ENCODE peak calls at places on chromosomes 1 and 21, in four cellular contexts. X is K562, L is GM12878, M is SK-N-SH. A is an unnamed sample.

GRCh38 chr1:171142451-171143121 is 42.5 kb upstream of the FMO2 start:
- DNase-seq in X (no peak), L (no peak), M (no peak), A (peak; percentile 54)

GRCh38 chr21:31500976-31501375 is 156.9 kb upstream of the TIAM1 start:
- DNase-seq in L (no peak), X (no peak), M (no peak), A (no peak)

GRCh38 chr1:203999618-204000017 is 73.3 kb upstream of the SOX13 start:
- DNase-seq in M (no peak), L (no peak), X (no peak), A (no peak)

GRCh38 chr21:34762761-34763160 is 94.0 kb downstream of the CLIC6 start:
- DNase-seq in M (no peak), X (no peak), L (no peak), A (no peak)

GRCh38 chr1:10815863-10816195 is 19.4 kb upstream of the CASZ1 start:
- DNase-seq in M (no peak), X (no peak), L (no peak), A (no peak)

GRCh38 chr1:5980314-5981008 is 11.8 kb downstream of the NPHP4 start:
- DNase-seq in L (no peak), X (peak; percentile 78), M (peak; percentile 84), A (no peak)

GRCh38 chr1:53048960-53049573 is 12.9 kb upstream of the PODN start:
- DNase-seq in M (no peak), X (no peak), L (no peak), A (no peak)

GRCh38 chr21:28333455-28334108 is 659.1 kb downstream of the LTN1 start:
- DNase-seq in X (no peak), L (no peak), M (no peak), A (no peak)

GRCh38 chr1:205453466-205453865 is 2.4 kb downstream of the BLACAT1 start:
- DNase-seq in X (no peak), M (no peak), L (no peak), A (no peak)

GRCh38 chr1:47995306-47996050 is 1.7 kb downstream of the TRABD2B start:
- DNase-seq in L (no peak), M (no peak), X (no peak), A (no peak)

GRCh38 chr1:227560393-227560792 is 3.0 kb upstream of the ZNF678 start:
- DNase-seq in X (no peak), M (no peak), L (no peak), A (no peak)

GRCh38 chr1:30912913-30913652 is 4.5 kb upstream of the SDC3 start:
- DNase-seq in M (peak; percentile 52), X (no peak), L (no peak), A (no peak)

GRCh38 chr1:208183977-208184901 is 59.9 kb downstream of the PLXNA2 start:
- DNase-seq in M (no peak), L (no peak), X (peak; percentile 92), A (no peak)

GRCh38 chr1:62362952-62363325 is 43.7 kb upstream of the KANK4 start:
- DNase-seq in L (no peak), M (no peak), X (no peak), A (no peak)

GRCh38 chr1:46653405-46653853 is 14.7 kb downstream of the ATPAF1 start:
- DNase-seq in L (no peak), X (no peak), M (no peak), A (no peak)

GRCh38 chr1:203324103-203325003 is 19.0 kb downstream of the BTG2 start:
- DNase-seq in M (no peak), X (no peak), L (no peak), A (no peak)

GRCh38 chr1:7705048-7705907 is 65.8 kb upstream of the VAMP3 start:
- DNase-seq in M (peak; percentile 69), L (no peak), X (no peak), A (no peak)

GRCh38 chr1:226637147-226637935 is 88.8 kb downstream of the STUM start:
- DNase-seq in L (no peak), X (peak; percentile 76), M (no peak), A (no peak)

GRCh38 chr1:114088392-114089299 is 65.0 kb downstream of the SYT6 start:
- DNase-seq in X (peak; percentile 27), L (no peak), M (peak; percentile 27), A (no peak)
- TF ChIP-seq JUND in X (no peak), L (no peak), M (no peak), A (no peak)

GRCh38 chr21:42115136-42115683 is 44.1 kb downstream of the UMODL1 start:
- DNase-seq in X (no peak), M (no peak), L (no peak), A (no peak)

GRCh38 chr21:42114646-42115045 is 43.5 kb downstream of the UMODL1 start:
- DNase-seq in L (no peak), M (no peak), X (no peak), A (no peak)

GRCh38 chr21:42112223-42112622 is 41.1 kb downstream of the UMODL1 start:
- DNase-seq in M (no peak), X (no peak), L (no peak), A (no peak)

GRCh38 chr21:42112857-42113256 is 41.7 kb downstream of the UMODL1 start:
- DNase-seq in L (no peak), M (no peak), X (no peak), A (no peak)

GRCh38 chr21:42113926-42114409 is 42.9 kb downstream of the UMODL1 start:
- DNase-seq in M (no peak), L (no peak), X (no peak), A (peak; percentile 55)
- TF ChIP-seq JUND in M (no peak), L (no peak), X (no peak), A (no peak)

GRCh38 chr1:17648457-17649145 is 106.5 kb upstream of the ACTL8 start:
- DNase-seq in L (no peak), X (no peak), M (no peak), A (no peak)

GRCh38 chr1:17645512-17645911 is 106.0 kb downstream of the ARHGEF10L start:
- DNase-seq in M (no peak), X (no peak), L (no peak), A (no peak)

GRCh38 chr1:17643861-17644703 is 104.6 kb downstream of the ARHGEF10L start:
- DNase-seq in L (no peak), M (no peak), X (no peak), A (no peak)

GRCh38 chr1:17649371-17650106 is 105.6 kb upstream of the ACTL8 start:
- DNase-seq in L (no peak), M (no peak), X (no peak), A (no peak)

DNA sequence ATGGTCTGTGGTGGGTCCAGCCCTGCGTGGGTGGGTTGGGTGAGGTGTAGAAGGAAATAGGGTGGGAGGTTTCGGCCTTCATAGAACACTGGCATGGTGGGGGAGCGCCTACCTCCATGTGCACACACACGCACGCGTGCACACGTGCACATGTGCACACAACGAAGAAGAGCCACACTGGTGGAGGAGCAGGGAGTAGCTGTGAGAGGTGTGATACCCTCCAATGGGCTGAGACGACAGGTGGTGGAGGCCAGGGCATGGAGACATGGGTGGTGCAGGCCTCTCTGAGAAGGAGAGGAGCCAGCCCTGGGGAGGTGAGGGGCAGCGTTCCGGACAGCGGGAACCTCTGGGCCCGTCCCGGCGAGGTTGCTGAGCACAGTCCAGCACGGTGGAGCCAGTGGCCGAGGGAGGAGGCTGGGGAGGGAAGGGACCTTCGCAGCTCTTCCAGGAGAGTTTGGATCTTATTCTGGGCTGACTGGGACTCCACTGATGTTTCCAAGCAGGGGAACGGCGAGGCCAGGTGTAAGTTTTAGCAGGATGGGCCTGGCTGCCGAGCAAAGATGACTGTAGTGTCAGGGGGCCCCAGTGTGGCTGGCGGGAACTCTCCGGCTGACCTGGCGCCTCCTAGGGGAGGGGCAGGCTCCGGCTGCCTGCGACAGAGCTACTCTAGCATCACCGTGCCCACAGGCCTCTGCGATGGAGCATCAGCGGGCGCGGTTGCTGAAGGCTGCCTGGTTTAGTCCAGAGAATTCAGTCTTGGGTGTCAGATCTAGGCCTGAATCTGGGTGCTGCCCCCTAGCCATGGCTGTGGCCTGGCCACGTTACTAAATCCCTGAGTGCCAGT is 107.2 kb downstream of the ARHGEF10L start:
- DNase-seq in M (no peak), X (peak; percentile 8), L (no peak), A (no peak)
- TF ChIP-seq JUND in M (no peak), X (no peak), L (no peak), A (no peak)

GRCh38 chr1:169250022-169250421 is 117.6 kb downstream of the NME7 start:
- DNase-seq in X (no peak), M (no peak), L (no peak), A (no peak)
- TF ChIP-seq JUND in X (no peak), M (no peak), L (no peak), A (no peak)

GRCh38 chr1:200022239-200022804 is 5.2 kb upstream of the NR5A2 start:
- DNase-seq in M (no peak), X (no peak), L (no peak), A (no peak)

GRCh38 chr1:200027264-200027823 is at the start of gene NR5A2:
- DNase-seq in M (no peak), X (no peak), L (no peak), A (no peak)

GRCh38 chr1:200015811-200016210 is 11.7 kb upstream of the NR5A2 start:
- DNase-seq in M (no peak), L (no peak), X (no peak), A (no peak)

GRCh38 chr1:200021537-200022238 is 5.8 kb upstream of the NR5A2 start:
- DNase-seq in M (no peak), X (no peak), L (no peak), A (no peak)
- TF ChIP-seq JUND in M (no peak), X (no peak), L (no peak), A (no peak)

DNA sequence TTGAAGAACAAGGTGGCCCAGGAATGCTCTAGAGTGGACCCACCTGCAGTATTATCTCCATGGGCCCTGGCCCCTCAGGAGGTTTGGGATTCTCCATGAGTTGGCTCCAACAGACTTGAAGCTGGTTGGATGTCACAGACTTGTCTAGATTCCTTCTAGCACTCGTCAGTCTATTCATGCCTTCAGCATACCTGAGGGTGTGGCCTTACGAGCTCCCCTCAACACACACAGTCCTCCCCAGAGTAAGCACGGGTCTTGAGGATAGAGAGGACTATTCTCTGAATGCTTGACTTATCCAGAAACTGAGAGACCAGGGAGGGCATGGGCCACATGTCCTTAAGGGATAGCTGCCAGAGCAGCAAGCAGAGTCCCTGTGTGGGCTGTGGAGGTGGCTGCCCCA is 45.9 kb upstream of the COL6A1 start:
- DNase-seq in X (no peak), M (no peak), L (no peak), A (no peak)
- TF ChIP-seq JUND in X (no peak), M (no peak), L (no peak), A (no peak)

GRCh38 chr21:33401617-33401967 is 1.6 kb upstream of the IFNGR2 start:
- DNase-seq in M (no peak), X (no peak), L (no peak), A (peak; percentile 81)
- TF ChIP-seq JUND in M (no peak), X (no peak), L (no peak), A (no peak)

GRCh38 chr21:27132270-27132669 is 165.4 kb upstream of the ADAMTS5 start:
- DNase-seq in X (no peak), M (no peak), L (no peak), A (no peak)
- TF ChIP-seq JUND in X (no peak), M (no peak), L (no peak), A (no peak)

A was measured in T47D.